ENCODE peak calls at places on chromosomes 5 and 9, in nine cellular contexts. I is breast epithelium, E is left lung, M is colonic mucosa, F is foreskin fibroblast, C is endothelial cell of umbilical vein, T is cardiac muscle cell, D is cardiac fibroblast, W is A549. L is an unnamed sample.

GRCh38 chr9:110443146-110443877 is 105.6 kb upstream of the TXNDC8 start:
- DNase-seq in I (no peak), E (no peak), M (no peak), F (peak), C (no peak), T (peak), D (peak), W (no peak), L (no peak)

GRCh38 chr5:52743970-52744369 is 43.7 kb upstream of the ITGA1 start:
- DNase-seq in I (no peak), E (no peak), M (no peak), F (peak), C (peak), T (peak), D (peak), W (no peak), L (peak)

GRCh38 chr5:5483350-5483749 is 60.9 kb downstream of the ICE1 start:
- DNase-seq in I (no peak), E (no peak), M (no peak), F (no peak), C (no peak), T (no peak), D (no peak), W (no peak), L (no peak)

GRCh38 chr9:118262191-118262590 is 558.0 kb downstream of the TLR4 start:
- DNase-seq in I (no peak), E (no peak), M (no peak), F (no peak), C (no peak), T (no peak), D (no peak), W (no peak), L (no peak)

GRCh38 chr5:170752257-170753215 is 31.0 kb upstream of the GABRP start:
- DNase-seq in I (no peak), E (no peak), M (peak), F (no peak), C (no peak), T (no peak), D (no peak), W (no peak), L (no peak)

GRCh38 chr9:113593682-113594281 is 130.3 kb downstream of the RGS3 start:
- DNase-seq in I (peak), E (peak), M (peak), F (peak), C (peak), T (peak), D (peak), W (peak), L (peak)

GRCh38 chr5:150627731-150628545 is 12.5 kb upstream of the SYNPO start:
- DNase-seq in I (no peak), E (no peak), M (no peak), F (peak), C (no peak), T (peak), D (peak), W (no peak), L (no peak)

GRCh38 chr5:154254886-154255285 is 64.4 kb downstream of the GALNT10 start:
- DNase-seq in I (no peak), E (no peak), M (no peak), F (no peak), C (no peak), T (no peak), D (no peak), W (no peak), L (no peak)

GRCh38 chr5:151225475-151225874 is 1.6 kb upstream of the CCDC69 start:
- DNase-seq in I (no peak), E (no peak), M (no peak), F (no peak), C (no peak), T (no peak), D (no peak), W (no peak), L (no peak)

GRCh38 chr9:96554801-96555566 is 64.7 kb downstream of the CDC14B start:
- DNase-seq in I (no peak), E (no peak), M (no peak), F (peak), C (no peak), T (peak), D (peak), W (no peak), L (no peak)

GRCh38 chr5:14983666-14984441 is 112.3 kb upstream of the ANKH start:
- DNase-seq in I (no peak), E (no peak), M (peak), F (no peak), C (no peak), T (no peak), D (no peak), W (no peak), L (no peak)
- H3K4me3 ChIP-seq in I (no peak), E (no peak), M (no peak), F (no peak), C (no peak), T (no peak), D (no peak), W (no peak), L (no peak)

GRCh38 chr5:33470544-33470943 is 29.8 kb downstream of the TARS1 start:
- DNase-seq in I (no peak), E (no peak), M (no peak), F (no peak), C (peak), T (peak), D (peak), W (peak), L (peak)
- TF ChIP-seq CTCF in I (no peak), E (no peak), M (no peak), F (peak), C (peak), T (peak), D (peak), W (peak), L (peak)

GRCh38 chr9:137294684-137295312 is 7.3 kb downstream of the NRARP start:
- DNase-seq in I (no peak), E (no peak), M (peak), F (peak), C (peak), T (peak), D (peak), W (no peak), L (peak)
- H3K4me3 ChIP-seq in I (peak), E (peak), M (peak), F (no peak), C (peak), T (no peak), D (no peak), W (peak), L (peak)

GRCh38 chr9:127418037-127418471 is 6.1 kb upstream of the ZNF79 start:
- DNase-seq in I (no peak), E (no peak), M (no peak), F (peak), C (peak), T (peak), D (peak), W (peak), L (peak)
- TF ChIP-seq CTCF in I (no peak), E (peak), M (no peak), F (no peak), C (peak), T (no peak), D (peak), W (peak), L (peak)

GRCh38 chr5:175709276-175709781 is 51.5 kb downstream of the HRH2 start:
- DNase-seq in I (peak), E (no peak), M (no peak), F (no peak), C (no peak), T (no peak), D (no peak), W (no peak), L (no peak)
- H3K4me3 ChIP-seq in I (no peak), E (no peak), M (no peak), F (no peak), C (no peak), T (no peak), D (no peak), W (no peak), L (no peak)

GRCh38 chr5:141223112-141223783 is at the start of gene PCDHB14:
- DNase-seq in I (no peak), E (no peak), M (no peak), F (peak), C (peak), T (peak), D (peak), W (no peak), L (peak)
- TF ChIP-seq CTCF in I (no peak), E (no peak), M (no peak), F (no peak), C (no peak), T (no peak), D (peak), W (peak), L (peak)

DNA sequence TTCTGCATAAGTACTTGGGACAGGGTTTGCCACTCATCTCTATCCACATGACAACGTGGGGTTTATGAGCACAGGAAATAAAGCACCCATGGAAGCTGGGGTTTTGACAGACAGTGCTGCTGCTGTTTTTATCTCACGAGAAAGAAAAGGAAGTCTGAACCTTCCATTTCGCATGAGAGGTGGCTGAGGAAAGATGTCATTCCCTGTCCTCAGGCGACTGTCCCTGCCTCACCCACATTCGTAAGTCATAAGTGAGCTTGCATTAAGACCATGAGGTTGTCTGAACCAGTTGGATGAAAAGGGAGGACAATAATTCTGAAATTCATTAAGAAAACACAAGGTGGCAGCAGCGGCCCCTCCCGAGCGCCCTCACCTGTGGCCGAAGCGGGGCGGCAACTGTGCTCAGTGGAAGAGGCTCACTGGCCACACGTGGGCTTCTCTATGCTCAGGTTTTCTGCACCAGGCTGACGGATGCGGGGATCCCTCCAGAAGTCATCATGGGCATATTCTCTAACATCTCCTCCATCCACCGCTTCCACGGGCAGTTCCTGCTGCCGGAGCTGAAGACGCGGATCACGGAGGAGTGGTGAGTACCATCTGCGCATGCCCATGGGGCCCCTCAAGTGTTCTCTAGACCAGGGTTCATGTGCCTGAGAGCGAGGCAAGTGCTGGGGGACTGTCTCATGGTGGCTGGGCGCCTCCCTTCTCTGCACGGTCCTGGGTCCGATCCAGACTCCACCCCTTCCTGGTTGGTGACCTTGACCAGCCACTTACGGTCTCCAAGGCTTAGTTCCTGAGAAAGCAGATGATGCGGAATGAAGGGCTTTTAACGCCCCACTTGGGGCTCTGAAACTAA is 54.7 kb upstream of the SUSD3 start:
- DNase-seq in I (peak), E (peak), M (peak), F (peak), C (peak), T (peak), D (peak), W (peak), L (peak)
- H3K4me3 ChIP-seq in I (peak), E (peak), M (peak), F (no peak), C (no peak), T (no peak), D (no peak), W (peak), L (peak)

DNA sequence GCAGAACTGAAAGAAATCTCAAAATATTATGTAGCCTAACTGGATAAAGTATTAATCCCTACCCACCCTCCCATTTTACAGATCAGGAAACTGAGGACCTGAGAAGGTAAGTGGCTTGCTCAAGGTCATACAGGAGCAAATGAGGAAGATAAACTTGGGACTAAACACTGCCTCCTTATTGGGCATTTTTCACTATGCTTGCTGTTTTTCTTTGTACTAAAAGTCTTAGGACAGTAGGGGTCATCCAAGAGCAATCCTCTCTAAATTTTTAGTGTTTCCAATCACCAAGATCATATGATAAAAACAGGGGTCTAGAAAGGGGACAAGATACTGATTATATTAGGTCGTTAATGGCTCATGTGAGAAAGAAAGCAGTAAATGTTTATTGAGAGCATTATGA is 80.8 kb downstream of the RORB start:
- DNase-seq in I (no peak), E (no peak), M (no peak), F (peak), C (peak), T (no peak), D (peak), W (no peak), L (peak)
- TF ChIP-seq CTCF in I (no peak), E (no peak), M (no peak), F (peak), C (peak), T (peak), D (peak), W (peak), L (peak)